ENCODE peak calls at places on chromosomes 5 and 9, in four cellular contexts. E, G, T and Y are unnamed samples.

GRCh38 chr5:111935835-111936234 is 178.8 kb upstream of the NREP start:
- DNase-seq in G (no peak), T (no peak), E (no peak), Y (no peak)

GRCh38 chr9:105332471-105332870 is 88.0 kb downstream of the SLC44A1 start:
- DNase-seq in T (peak; percentile 11), E (no peak), G (no peak), Y (no peak)

GRCh38 chr9:78054180-78054579 is 22.6 kb upstream of the GNAQ start:
- DNase-seq in E (no peak), T (peak; percentile 25), G (no peak), Y (no peak)

GRCh38 chr9:15642369-15642962 is 89.6 kb downstream of the CCDC171 start:
- DNase-seq in T (peak; percentile 24), E (no peak), G (no peak), Y (no peak)

GRCh38 chr9:75927351-75927750 is 36.9 kb downstream of the PCSK5 start:
- DNase-seq in E (no peak), G (no peak), T (no peak), Y (no peak)

GRCh38 chr9:25716220-25716872 is 38.1 kb upstream of the TUSC1 start:
- DNase-seq in E (no peak), T (peak; percentile 44), G (no peak), Y (peak; percentile 39)

GRCh38 chr5:2157372-2157771 is 274.6 kb upstream of the IRX4 start:
- DNase-seq in T (no peak), E (no peak), G (peak; percentile 19), Y (no peak)

GRCh38 chr9:132228062-132228461 is 66.2 kb downstream of the NTNG2 start:
- DNase-seq in T (no peak), G (no peak), E (no peak), Y (no peak)

GRCh38 chr9:96565684-96566360 is 53.8 kb downstream of the CDC14B start:
- DNase-seq in T (peak; percentile 23), E (no peak), G (no peak), Y (no peak)

GRCh38 chr9:73780916-73781315 is 629.3 kb downstream of the ANXA1 start:
- DNase-seq in G (no peak), T (peak; percentile 93), E (no peak), Y (peak; percentile 56)

GRCh38 chr9:115122937-115123336 is 5.0 kb upstream of the TNC start:
- DNase-seq in T (no peak), E (no peak), G (no peak), Y (no peak)

GRCh38 chr5:61687371-61687770 is 355.3 kb downstream of the ZSWIM6 start:
- DNase-seq in G (no peak), E (no peak), T (peak; percentile 31), Y (no peak)

GRCh38 chr5:132086277-132086794 is 12.7 kb downstream of the CSF2 start:
- DNase-seq in E (no peak), G (no peak), T (peak; percentile 94), Y (peak; percentile 72)

GRCh38 chr9:85522459-85523092 is 219.2 kb downstream of the AGTPBP1 start:
- DNase-seq in G (peak; percentile 80), T (peak; percentile 31), E (peak; percentile 70), Y (no peak)

GRCh38 chr9:16619897-16620296 is 250.6 kb downstream of the BNC2 start:
- DNase-seq in G (no peak), E (no peak), T (no peak), Y (no peak)

GRCh38 chr9:136546697-136547481 is 1.0 kb upstream of the NOTCH1 start:
- DNase-seq in G (no peak), T (peak; percentile 56), E (peak; percentile 81), Y (no peak)

GRCh38 chr5:169805527-169805934 is 168.5 kb downstream of the DOCK2 start:
- DNase-seq in T (no peak), E (no peak), G (peak; percentile 60), Y (no peak)

GRCh38 chr5:90483206-90483605 is 8.5 kb downstream of the POLR3G start:
- DNase-seq in E (no peak), T (no peak), G (no peak), Y (no peak)

GRCh38 chr5:65791721-65792698 is 70.0 kb downstream of the NLN start:
- DNase-seq in G (peak; percentile 65), T (no peak), E (no peak), Y (no peak)

GRCh38 chr5:128405159-128405558 is 132.9 kb downstream of the FBN2 start:
- DNase-seq in G (no peak), T (peak; percentile 16), E (no peak), Y (peak; percentile 14)

GRCh38 chr9:113992994-113993393 is 85.1 kb downstream of the AMBP start:
- DNase-seq in E (no peak), G (no peak), T (no peak), Y (no peak)

GRCh38 chr5:113276001-113276400 is 158.8 kb downstream of the TSSK1B start:
- DNase-seq in G (no peak), E (no peak), T (no peak), Y (no peak)

GRCh38 chr9:112861155-112861554 is 29.5 kb downstream of the SLC46A2 start:
- DNase-seq in E (no peak), G (no peak), T (no peak), Y (no peak)

GRCh38 chr9:112858625-112859147 is 32.0 kb downstream of the SLC46A2 start:
- DNase-seq in T (peak; percentile 17), G (no peak), E (peak; percentile 52), Y (no peak)

GRCh38 chr9:112858005-112858404 is 32.7 kb downstream of the SLC46A2 start:
- DNase-seq in G (no peak), E (no peak), T (no peak), Y (no peak)

GRCh38 chr9:112861638-112862555 is 28.8 kb downstream of the SLC46A2 start:
- DNase-seq in G (no peak), T (peak; percentile 50), E (peak; percentile 69), Y (no peak)

DNA sequence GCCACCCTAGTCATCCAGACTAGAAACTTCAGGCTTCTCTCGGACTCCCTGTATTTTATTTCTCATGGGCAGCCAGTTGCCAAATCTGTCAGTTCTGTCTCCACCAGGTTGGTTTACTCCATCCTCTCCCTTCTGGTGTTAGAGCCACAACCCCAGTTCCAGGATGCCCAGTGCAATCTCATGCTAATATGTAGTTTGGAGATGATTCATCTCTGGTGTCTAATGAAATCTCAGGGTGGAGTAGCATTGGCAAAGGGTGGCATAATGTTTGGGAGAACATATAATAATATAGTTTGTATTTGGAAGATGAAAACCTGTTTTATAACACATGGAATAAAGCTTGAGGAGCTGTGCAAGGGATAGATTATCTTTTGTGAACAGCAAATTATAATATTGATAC is 30.2 kb downstream of the SLC46A2 start:
- DNase-seq in E (no peak), T (peak; percentile 21), G (no peak), Y (no peak)
- H3K27ac ChIP-seq in E (peak overlapping the region; percentile 83), T (no peak overlapping the region), G (no peak overlapping the region), Y (peak overlapping the region; percentile 4)

GRCh38 chr5:52853573-52854163 is 66.0 kb downstream of the ITGA1 start:
- DNase-seq in T (no peak), E (no peak), G (no peak), Y (no peak)
- H3K27ac ChIP-seq in T (no peak overlapping the region), E (no peak overlapping the region), G (no peak overlapping the region), Y (no peak overlapping the region)

GRCh38 chr9:37967681-37968080 is 63.8 kb upstream of the SLC25A51 start:
- DNase-seq in E (no peak), G (no peak), T (no peak), Y (no peak)

GRCh38 chr9:37969558-37970300 is 65.8 kb upstream of the SLC25A51 start:
- DNase-seq in E (no peak), T (no peak), G (no peak), Y (no peak)

GRCh38 chr9:37970301-37971106 is 66.6 kb upstream of the SLC25A51 start:
- DNase-seq in G (no peak), E (no peak), T (no peak), Y (no peak)

GRCh38 chr9:37968228-37968672 is 64.3 kb upstream of the SLC25A51 start:
- DNase-seq in T (peak; percentile 80), E (no peak), G (no peak), Y (no peak)

GRCh38 chr9:37969130-37969529 is 65.2 kb upstream of the SLC25A51 start:
- DNase-seq in T (no peak), E (no peak), G (no peak), Y (no peak)
- H3K27ac ChIP-seq in T (no peak overlapping the region), E (no peak overlapping the region), G (no peak overlapping the region), Y (peak overlapping the region; percentile 84)

GRCh38 chr5:909086-909485 is 16.4 kb downstream of the TRIP13 start:
- DNase-seq in T (peak; percentile 68), G (no peak), E (no peak), Y (no peak)

GRCh38 chr5:912356-913091 is 19.8 kb downstream of the TRIP13 start:
- DNase-seq in E (peak; percentile 59), T (peak; percentile 99), G (peak; percentile 89), Y (peak; percentile 99)

GRCh38 chr5:910769-911160 is 18.1 kb downstream of the TRIP13 start:
- DNase-seq in G (no peak), E (no peak), T (no peak), Y (no peak)

GRCh38 chr5:909994-910768 is 17.5 kb downstream of the TRIP13 start:
- DNase-seq in E (no peak), G (no peak), T (no peak), Y (no peak)

DNA sequence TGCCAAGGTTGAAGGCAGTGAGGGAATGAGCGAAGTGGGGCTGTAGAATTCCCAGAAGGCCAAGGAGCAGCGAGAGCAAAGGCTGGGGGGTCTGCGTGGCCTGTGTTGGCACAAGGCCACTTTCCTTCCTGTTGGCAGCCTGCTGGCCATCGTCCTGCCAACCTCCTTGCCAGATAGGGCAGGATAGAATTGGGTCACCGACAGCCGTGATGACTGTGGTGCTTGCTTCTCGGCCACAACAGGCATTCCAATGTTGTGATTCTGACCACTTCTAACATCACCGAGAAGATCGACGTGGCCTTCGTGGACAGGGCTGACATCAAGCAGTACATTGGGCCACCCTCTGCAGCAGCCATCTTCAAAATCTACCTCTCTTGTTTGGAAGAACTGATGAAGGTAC is 18.9 kb downstream of the TRIP13 start:
- DNase-seq in E (no peak), G (no peak), T (peak; percentile 84), Y (peak; percentile 34)
- H3K27ac ChIP-seq in E (no peak overlapping the region), G (no peak overlapping the region), T (peak overlapping the region; percentile 98), Y (peak overlapping the region; percentile 87)

GRCh38 chr9:128634111-128634510 is 22.5 kb downstream of the DYNC2I2 start:
- DNase-seq in T (no peak), G (no peak), E (no peak), Y (no peak)
- H3K27ac ChIP-seq in T (no peak overlapping the region), G (no peak overlapping the region), E (peak overlapping the region; percentile 97), Y (peak overlapping the region; percentile 86)

GRCh38 chr5:150343994-150344393 is 13.5 kb upstream of the TCOF1 start:
- DNase-seq in G (no peak), T (no peak), E (no peak), Y (no peak)
- H3K27ac ChIP-seq in G (no peak overlapping the region), T (peak overlapping the region; percentile 7), E (no peak overlapping the region), Y (no peak overlapping the region)